ENCODE peak calls at places on chromosomes 6 and 20, in five cellular contexts. D, B, E, W and P are unnamed samples.

GRCh38 chr6:63675138-63675537 is 39.5 kb downstream of the PHF3 start:
- DNase-seq in W (no peak), E (no peak), B (no peak), D (no peak), P (no peak)

GRCh38 chr20:3797592-3798404 is 1.7 kb downstream of the CDC25B start:
- DNase-seq in B (no peak), W (no peak), E (no peak), D (peak; percentile 67), P (no peak)

GRCh38 chr6:6661684-6662083 is 73.2 kb downstream of the LY86 start:
- DNase-seq in W (peak; percentile 55), E (peak; percentile 35), B (peak; percentile 48), D (peak; percentile 8), P (peak; percentile 82)

GRCh38 chr20:64149809-64150560 is 14.3 kb upstream of the MYT1 start:
- DNase-seq in E (no peak), W (no peak), B (no peak), D (no peak), P (peak; percentile 11)

GRCh38 chr6:45830441-45831139 is 185.1 kb downstream of the CLIC5 start:
- DNase-seq in E (no peak), B (no peak), D (no peak), W (no peak), P (no peak)

GRCh38 chr6:105459049-105459448 is 56.2 kb upstream of the PREP start:
- DNase-seq in E (no peak), D (no peak), B (no peak), W (peak; percentile 22), P (no peak)

GRCh38 chr6:4346659-4347333 is 211.4 kb upstream of the ECI2 start:
- DNase-seq in E (no peak), D (peak; percentile 39), B (no peak), W (no peak), P (peak; percentile 69)

GRCh38 chr6:4402477-4402976 is 267.2 kb upstream of the ECI2 start:
- DNase-seq in E (no peak), D (peak; percentile 89), B (no peak), W (peak; percentile 36), P (peak; percentile 49)

GRCh38 chr20:64036346-64037198 is 590 bp downstream of the C20orf204 start:
- DNase-seq in B (no peak), D (peak; percentile 53), W (no peak), E (no peak), P (no peak)

GRCh38 chr6:17224056-17224455 is 57.1 kb upstream of the RBM24 start:
- DNase-seq in B (no peak), D (no peak), E (no peak), W (no peak), P (no peak)

GRCh38 chr20:63156221-63156671 is 59.7 kb downstream of the YTHDF1 start:
- DNase-seq in D (no peak), E (no peak), B (no peak), W (no peak), P (no peak)

GRCh38 chr6:54722328-54722727 is 124.2 kb upstream of the FAM83B start:
- DNase-seq in D (peak; percentile 3), W (no peak), E (no peak), B (no peak), P (no peak)

GRCh38 chr6:2744206-2744771 is 6.4 kb downstream of the MYLK4 start:
- DNase-seq in B (peak; percentile 42), D (no peak), W (no peak), E (no peak), P (peak; percentile 83)

GRCh38 chr6:49462071-49462470 is 982 bp downstream of the MMUT start:
- DNase-seq in B (no peak), D (peak; percentile 6), W (no peak), E (no peak), P (no peak)

GRCh38 chr6:169854813-169855212 is 103.4 kb downstream of the ERMARD start:
- DNase-seq in D (no peak), W (no peak), B (peak; percentile 10), E (peak; percentile 10), P (no peak)

DNA sequence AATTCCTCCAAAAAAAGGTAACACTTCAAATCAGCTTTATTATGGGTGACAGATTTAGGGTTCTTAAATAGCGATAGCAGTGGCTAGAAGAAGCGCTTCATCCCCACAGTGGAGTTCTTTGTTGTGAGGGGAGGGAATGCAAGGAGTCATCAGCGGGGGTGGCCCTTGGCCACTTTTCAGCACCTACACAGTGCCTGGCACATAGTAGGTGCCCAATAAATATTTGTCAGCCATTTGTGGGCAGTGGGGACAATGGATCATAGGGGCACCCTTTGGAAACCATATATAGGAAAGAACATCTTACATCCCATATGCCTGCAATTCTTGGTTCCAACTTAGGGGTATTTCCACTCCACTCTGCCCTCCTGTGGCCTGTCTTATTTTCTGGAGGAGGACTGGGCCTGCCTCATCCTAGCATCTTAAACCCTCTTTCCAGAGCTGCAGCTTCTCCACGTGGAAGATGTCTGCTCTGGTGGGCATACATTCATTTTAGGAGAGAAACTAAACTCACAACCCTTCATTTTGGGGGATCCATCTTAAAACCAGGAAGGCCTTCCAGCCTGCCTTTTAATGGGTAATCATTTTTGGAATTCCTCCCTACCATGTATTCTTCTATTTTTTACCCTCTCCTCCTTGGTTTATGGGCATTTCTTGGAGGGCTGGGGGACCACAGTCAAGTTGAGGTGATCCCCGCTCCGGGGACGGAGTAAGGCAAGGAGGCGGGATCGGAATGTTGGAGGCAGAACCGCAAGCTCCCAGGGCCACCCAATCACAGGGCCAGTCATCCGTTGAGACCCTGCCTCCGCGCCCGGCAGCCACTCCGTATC is 2.6 kb upstream of the GPSM3 start:
- DNase-seq in D (peak; percentile 62), W (peak; percentile 67), E (peak; percentile 58), B (no peak), P (peak; percentile 43)
- H3K4me1 ChIP-seq in D (peaks cover 15% of the 10 kb centered on the region), W (peaks cover 40% of the 10 kb centered on the region), E (peaks cover 3% of the 10 kb centered on the region), B (peaks cover 66% of the 10 kb centered on the region), P (peaks cover 55% of the 10 kb centered on the region)

GRCh38 chr6:148811472-148811871 is 64.6 kb downstream of the UST start:
- DNase-seq in B (no peak), W (no peak), E (no peak), D (no peak), P (no peak)

GRCh38 chr6:148803979-148804378 is 57.1 kb downstream of the UST start:
- DNase-seq in B (no peak), D (peak; percentile 44), W (no peak), E (no peak), P (no peak)

GRCh38 chr6:148805767-148806166 is 58.9 kb downstream of the UST start:
- DNase-seq in D (no peak), W (no peak), B (no peak), E (no peak), P (no peak)

GRCh38 chr6:148808786-148809304 is 62.0 kb downstream of the UST start:
- DNase-seq in B (no peak), W (no peak), E (no peak), D (no peak), P (no peak)

DNA sequence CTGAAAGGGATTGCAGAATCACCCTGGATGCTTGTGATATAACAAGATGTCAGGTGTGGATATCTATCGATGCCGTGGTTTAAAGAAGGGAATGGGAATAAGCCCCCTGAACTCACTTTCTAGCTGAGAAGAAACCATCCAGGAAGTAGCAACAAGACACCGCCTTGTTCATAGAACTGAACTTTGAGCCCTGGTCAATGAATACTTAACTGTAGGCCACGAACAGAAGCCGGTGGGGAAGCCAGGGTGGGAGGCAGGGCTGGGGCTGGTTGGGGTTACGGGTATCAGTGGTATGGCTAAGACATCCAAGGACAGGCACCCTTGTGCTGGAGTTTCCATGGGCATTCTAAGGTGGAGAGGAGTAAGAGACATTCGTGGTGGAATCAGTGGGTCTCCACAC is 61.0 kb downstream of the UST start:
- DNase-seq in E (no peak), B (no peak), D (no peak), W (no peak), P (no peak)
- TF ChIP-seq POLR2A in E (no peak), B (no peak), D (no peak), W (no peak), P (no peak)

DNA sequence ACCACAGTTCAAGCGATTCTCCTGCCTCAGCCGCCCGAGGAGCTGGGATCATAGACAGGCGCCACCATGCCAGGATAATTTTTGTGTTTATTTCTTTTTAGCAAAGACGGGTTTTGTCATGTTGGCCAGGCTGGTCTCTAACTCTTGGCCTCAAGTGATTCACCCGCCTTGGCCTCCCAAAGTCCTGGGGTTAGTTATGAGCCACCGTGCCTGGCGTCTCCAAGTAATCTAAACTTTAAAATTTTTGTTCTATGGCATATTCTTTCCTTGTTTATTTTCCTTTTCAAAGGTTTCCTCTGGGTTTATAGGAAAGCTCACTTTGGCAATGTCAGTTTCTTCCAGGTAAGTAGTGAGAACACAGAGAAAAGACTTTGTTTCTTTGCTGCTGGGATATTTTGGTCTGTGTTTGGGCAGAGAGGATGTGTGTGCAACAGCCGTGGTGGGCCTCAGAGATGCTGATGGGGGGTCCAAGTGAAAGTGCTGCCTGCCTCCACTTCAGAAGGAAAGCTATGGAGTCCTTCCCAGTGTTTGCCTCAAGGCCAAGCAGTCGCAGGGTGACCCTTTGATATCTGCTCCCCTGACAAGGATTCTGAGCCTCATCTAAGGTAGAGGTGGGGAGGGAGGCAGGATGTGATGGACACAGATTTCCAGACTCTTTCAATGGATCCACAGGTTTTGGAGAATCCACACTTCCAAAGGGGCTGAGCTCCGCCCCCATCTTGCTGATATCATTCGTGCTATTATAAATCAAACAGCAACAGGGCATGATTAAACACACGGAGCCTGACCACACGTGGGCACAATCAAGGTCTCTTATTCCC is 2.3 kb downstream of the LRP11 start:
- DNase-seq in D (peak; percentile 69), B (no peak), E (no peak), W (peak; percentile 25), P (no peak)
- H3K4me3 ChIP-seq in D (peak overlapping the region; percentile 9), B (peak overlapping the region; percentile 16), E (no peak overlapping the region), W (no peak overlapping the region), P (no peak overlapping the region)

GRCh38 chr6:156830126-156830525 is 52.9 kb downstream of the ARID1B start:
- DNase-seq in D (no peak), B (no peak), W (no peak), E (no peak), P (no peak)

GRCh38 chr6:156826290-156826955 is 49.2 kb downstream of the ARID1B start:
- DNase-seq in B (no peak), E (no peak), D (no peak), W (no peak), P (no peak)

GRCh38 chr6:156825475-156825874 is 48.3 kb downstream of the ARID1B start:
- DNase-seq in W (peak; percentile 20), B (no peak), D (no peak), E (no peak), P (no peak)

GRCh38 chr6:156827382-156827781 is 50.2 kb downstream of the ARID1B start:
- DNase-seq in B (no peak), E (peak; percentile 38), W (no peak), D (no peak), P (no peak)

DNA sequence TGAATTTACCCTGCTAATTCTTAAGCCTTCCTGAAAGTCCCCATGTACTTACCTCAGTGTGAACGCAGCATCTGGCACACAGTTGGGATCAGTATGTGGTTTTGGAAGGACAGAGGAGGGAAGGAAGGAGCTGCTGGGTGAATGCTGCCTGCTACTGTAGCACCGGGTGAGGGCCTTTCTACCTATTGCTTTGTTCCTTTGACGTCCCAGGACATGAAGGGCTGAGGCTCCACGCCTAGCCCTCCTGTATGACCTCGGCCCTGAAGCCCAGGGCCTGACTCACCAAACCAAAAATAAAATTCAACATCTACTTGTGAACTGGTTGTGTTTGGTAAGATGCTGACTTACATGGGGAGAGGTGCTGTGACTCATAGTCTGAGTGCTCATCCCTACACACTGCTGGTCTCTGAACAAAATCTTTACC is 51.1 kb downstream of the ARID1B start:
- DNase-seq in W (no peak), B (no peak), E (no peak), D (peak; percentile 91), P (no peak)
- H3K4me1 ChIP-seq in W (peaks cover 3% of the 10 kb centered on the region), B (peaks cover 77% of the 10 kb centered on the region), E (peaks cover 4% of the 10 kb centered on the region), D (peaks cover 13% of the 10 kb centered on the region), P (peaks cover 23% of the 10 kb centered on the region)

GRCh38 chr20:31695849-31696804 is 26.5 kb downstream of the BCL2L1 start:
- DNase-seq in B (no peak), E (no peak), W (peak; percentile 54), D (peak; percentile 57), P (no peak)
- TF ChIP-seq POLR2A in B (no peak), E (no peak), W (no peak), D (no peak), P (no peak)